ENCODE peak calls at places on chromosomes 5 and 9, in nine cellular contexts. One of them, this sample, is unnamed.

GRCh38 chr9:78695521-78695920 is 398.6 kb downstream of the PSAT1 start:
- DNase-seq in Right ventricle myocardium inferior: no peak
- DNase-seq in mucosa of gallbladder: no peak
- DNase-seq in T-helper 1 cell: no peak
- DNase-seq in AG04449: no peak
- DNase-seq in M059J: no peak
- DNase-seq in activated T-cell treated with anti-CD3 and anti-CD28 coated beads, Interleukin-2, amount 50 U/mL, for 4 hours: no peak
- DNase-seq in stimulated activated CD4-positive, alpha-beta T cell treated with anti-CD3 and anti-CD28 coated beads, TNF-alpha, amount 100 ng/mL, for 1 hour: no peak
- DNase-seq in psoas muscle: no peak
- DNase-seq in this sample: no peak

GRCh38 chr5:133222521-133222920 is 170.7 kb downstream of the HSPA4 start:
- DNase-seq in Right ventricle myocardium inferior: no peak
- DNase-seq in mucosa of gallbladder: no peak
- DNase-seq in T-helper 1 cell: no peak
- DNase-seq in AG04449: no peak
- DNase-seq in M059J: no peak
- DNase-seq in activated T-cell treated with anti-CD3 and anti-CD28 coated beads, Interleukin-2, amount 50 U/mL, for 4 hours: no peak
- DNase-seq in stimulated activated CD4-positive, alpha-beta T cell treated with anti-CD3 and anti-CD28 coated beads, TNF-alpha, amount 100 ng/mL, for 1 hour: no peak
- DNase-seq in psoas muscle: no peak
- DNase-seq in this sample: no peak

GRCh38 chr9:125524522-125524921 is 182.5 kb downstream of the MAPKAP1 start:
- DNase-seq in Right ventricle myocardium inferior: no peak
- DNase-seq in mucosa of gallbladder: no peak
- DNase-seq in T-helper 1 cell: no peak
- DNase-seq in AG04449: no peak
- DNase-seq in M059J: no peak
- DNase-seq in activated T-cell treated with anti-CD3 and anti-CD28 coated beads, Interleukin-2, amount 50 U/mL, for 4 hours: no peak
- DNase-seq in stimulated activated CD4-positive, alpha-beta T cell treated with anti-CD3 and anti-CD28 coated beads, TNF-alpha, amount 100 ng/mL, for 1 hour: no peak
- DNase-seq in psoas muscle: no peak
- DNase-seq in this sample: no peak

GRCh38 chr5:122697171-122697570 is 77.7 kb upstream of the SNX2 start:
- DNase-seq in Right ventricle myocardium inferior: no peak
- DNase-seq in mucosa of gallbladder: no peak
- DNase-seq in T-helper 1 cell: no peak
- DNase-seq in AG04449: no peak
- DNase-seq in M059J: no peak
- DNase-seq in activated T-cell treated with anti-CD3 and anti-CD28 coated beads, Interleukin-2, amount 50 U/mL, for 4 hours: no peak
- DNase-seq in stimulated activated CD4-positive, alpha-beta T cell treated with anti-CD3 and anti-CD28 coated beads, TNF-alpha, amount 100 ng/mL, for 1 hour: no peak
- DNase-seq in psoas muscle: no peak
- DNase-seq in this sample: no peak

GRCh38 chr9:107712390-107712789 is 222.8 kb upstream of the KLF4 start:
- DNase-seq in Right ventricle myocardium inferior: no peak
- DNase-seq in mucosa of gallbladder: no peak
- DNase-seq in T-helper 1 cell: no peak
- DNase-seq in AG04449: no peak
- DNase-seq in M059J: peak; percentile 92
- DNase-seq in activated T-cell treated with anti-CD3 and anti-CD28 coated beads, Interleukin-2, amount 50 U/mL, for 4 hours: no peak
- DNase-seq in stimulated activated CD4-positive, alpha-beta T cell treated with anti-CD3 and anti-CD28 coated beads, TNF-alpha, amount 100 ng/mL, for 1 hour: no peak
- DNase-seq in psoas muscle: no peak
- DNase-seq in this sample: peak; percentile 28

GRCh38 chr9:113580041-113580953 is 116.8 kb downstream of the RGS3 start:
- DNase-seq in Right ventricle myocardium inferior: peak; percentile 94
- DNase-seq in mucosa of gallbladder: peak; percentile 91
- DNase-seq in T-helper 1 cell: peak; percentile 77
- DNase-seq in AG04449: no peak
- DNase-seq in M059J: peak; percentile 60
- DNase-seq in activated T-cell treated with anti-CD3 and anti-CD28 coated beads, Interleukin-2, amount 50 U/mL, for 4 hours: peak; percentile 56
- DNase-seq in stimulated activated CD4-positive, alpha-beta T cell treated with anti-CD3 and anti-CD28 coated beads, TNF-alpha, amount 100 ng/mL, for 1 hour: no peak
- DNase-seq in psoas muscle: peak; percentile 80
- DNase-seq in this sample: peak; percentile 30

GRCh38 chr9:6049798-6050197 is 34.4 kb upstream of the RANBP6 start:
- DNase-seq in Right ventricle myocardium inferior: no peak
- DNase-seq in mucosa of gallbladder: no peak
- DNase-seq in T-helper 1 cell: peak; percentile 79
- DNase-seq in AG04449: no peak
- DNase-seq in M059J: peak; percentile 24
- DNase-seq in activated T-cell treated with anti-CD3 and anti-CD28 coated beads, Interleukin-2, amount 50 U/mL, for 4 hours: no peak
- DNase-seq in stimulated activated CD4-positive, alpha-beta T cell treated with anti-CD3 and anti-CD28 coated beads, TNF-alpha, amount 100 ng/mL, for 1 hour: no peak
- DNase-seq in psoas muscle: no peak
- DNase-seq in this sample: peak; percentile 9

GRCh38 chr5:159531554-159532105 is 201.3 kb upstream of the IL12B start:
- DNase-seq in Right ventricle myocardium inferior: no peak
- DNase-seq in mucosa of gallbladder: no peak
- DNase-seq in T-helper 1 cell: no peak
- DNase-seq in AG04449: no peak
- DNase-seq in M059J: peak; percentile 29
- DNase-seq in activated T-cell treated with anti-CD3 and anti-CD28 coated beads, Interleukin-2, amount 50 U/mL, for 4 hours: no peak
- DNase-seq in stimulated activated CD4-positive, alpha-beta T cell treated with anti-CD3 and anti-CD28 coated beads, TNF-alpha, amount 100 ng/mL, for 1 hour: no peak
- DNase-seq in psoas muscle: no peak
- DNase-seq in this sample: no peak

GRCh38 chr5:171595401-171595800 is 176.0 kb downstream of the FGF18 start:
- DNase-seq in Right ventricle myocardium inferior: no peak
- DNase-seq in mucosa of gallbladder: no peak
- DNase-seq in T-helper 1 cell: no peak
- DNase-seq in AG04449: no peak
- DNase-seq in M059J: no peak
- DNase-seq in activated T-cell treated with anti-CD3 and anti-CD28 coated beads, Interleukin-2, amount 50 U/mL, for 4 hours: no peak
- DNase-seq in stimulated activated CD4-positive, alpha-beta T cell treated with anti-CD3 and anti-CD28 coated beads, TNF-alpha, amount 100 ng/mL, for 1 hour: no peak
- DNase-seq in psoas muscle: no peak
- DNase-seq in this sample: no peak

GRCh38 chr5:175738126-175738525 is 80.3 kb downstream of the HRH2 start:
- DNase-seq in Right ventricle myocardium inferior: no peak
- DNase-seq in mucosa of gallbladder: no peak
- DNase-seq in T-helper 1 cell: no peak
- DNase-seq in AG04449: no peak
- DNase-seq in M059J: no peak
- DNase-seq in activated T-cell treated with anti-CD3 and anti-CD28 coated beads, Interleukin-2, amount 50 U/mL, for 4 hours: no peak
- DNase-seq in stimulated activated CD4-positive, alpha-beta T cell treated with anti-CD3 and anti-CD28 coated beads, TNF-alpha, amount 100 ng/mL, for 1 hour: no peak
- DNase-seq in psoas muscle: no peak
- DNase-seq in this sample: no peak